ENCODE peak calls at places on chromosome 1, in seven cellular contexts. T is neural progenitor cell, G is heart right ventricle, H is lower leg skin, E is NB4, V is testis, J is AG10803. P is an unnamed sample.

GRCh38 chr1:11569954-11570353 is 84.3 kb downstream of the FBXO2 start:
- DNase-seq in T (no peak), G (no peak), H (no peak), E (no peak), V (no peak), J (no peak), P (no peak)

GRCh38 chr1:67708606-67709005 is 23.6 kb downstream of the GADD45A start:
- DNase-seq in T (no peak), G (no peak), H (no peak), E (no peak), V (no peak), J (no peak), P (no peak)

GRCh38 chr1:40078512-40079333 is 18.3 kb downstream of the PPT1 start:
- DNase-seq in T (peak), G (peak), H (no peak), E (peak), V (peak), J (peak), P (peak)

GRCh38 chr1:19484338-19484792 is 974 bp downstream of the CAPZB start:
- DNase-seq in T (peak), G (no peak), H (no peak), E (no peak), V (no peak), J (no peak), P (no peak)

GRCh38 chr1:226717256-226717909 is 21.7 kb downstream of the ITPKB start:
- DNase-seq in T (no peak), G (no peak), H (no peak), E (peak), V (no peak), J (no peak), P (no peak)

GRCh38 chr1:237961710-237962109 is 71.0 kb upstream of the ZP4 start:
- DNase-seq in T (no peak), G (no peak), H (no peak), E (no peak), V (no peak), J (no peak), P (no peak)

GRCh38 chr1:54623216-54624007 is at the start of gene FAM151A:
- DNase-seq in T (no peak), G (no peak), H (peak), E (no peak), V (no peak), J (no peak), P (no peak)

GRCh38 chr1:150282558-150282958 is 204 bp downstream of the CIART start:
- DNase-seq in T (no peak), G (no peak), H (peak), E (no peak), V (no peak), J (no peak), P (no peak)

GRCh38 chr1:18157352-18157751 is 49.8 kb downstream of the IGSF21 start:
- DNase-seq in T (no peak), G (no peak), H (no peak), E (no peak), V (no peak), J (no peak), P (no peak)

GRCh38 chr1:93471911-93472310 is 24.0 kb downstream of the FNBP1L start:
- DNase-seq in T (no peak), G (peak), H (no peak), E (no peak), V (no peak), J (peak), P (peak)

GRCh38 chr1:25485536-25486235 is 55.0 kb downstream of the MACO1 start:
- DNase-seq in T (no peak), G (no peak), H (no peak), E (peak), V (no peak), J (no peak), P (no peak)

GRCh38 chr1:84724128-84724860 is 34.0 kb upstream of the SSX2IP start:
- DNase-seq in T (peak), G (no peak), H (no peak), E (peak), V (peak), J (no peak), P (no peak)

GRCh38 chr1:38119000-38119399 is 72.4 kb upstream of the POU3F1 start:
- DNase-seq in T (no peak), G (no peak), H (no peak), E (no peak), V (no peak), J (no peak), P (no peak)

GRCh38 chr1:182974792-182975191 is 21.8 kb upstream of the SHCBP1L start:
- DNase-seq in T (peak), G (no peak), H (no peak), E (no peak), V (no peak), J (peak), P (no peak)

GRCh38 chr1:55898191-55898590 is 681.2 kb downstream of the PLPP3 start:
- DNase-seq in T (no peak), G (no peak), H (no peak), E (no peak), V (no peak), J (peak), P (peak)

GRCh38 chr1:234619794-234620247 is 9.8 kb upstream of the IRF2BP2 start:
- DNase-seq in T (no peak), G (no peak), H (no peak), E (peak), V (no peak), J (no peak), P (no peak)

GRCh38 chr1:56160916-56161315 is 418.4 kb downstream of the PLPP3 start:
- DNase-seq in T (no peak), G (no peak), H (no peak), E (no peak), V (no peak), J (no peak), P (no peak)

GRCh38 chr1:44276006-44276405 is 62.7 kb downstream of the DMAP1 start:
- DNase-seq in T (no peak), G (no peak), H (no peak), E (peak), V (no peak), J (peak), P (peak)

GRCh38 chr1:237759371-237759770 is 131.4 kb downstream of the ZP4 start:
- DNase-seq in T (no peak), G (no peak), H (no peak), E (no peak), V (no peak), J (no peak), P (no peak)

GRCh38 chr1:237471377-237471776 is 419.3 kb downstream of the ZP4 start:
- DNase-seq in T (no peak), G (no peak), H (no peak), E (peak), V (no peak), J (no peak), P (no peak)

GRCh38 chr1:7886346-7886745 is 33.5 kb upstream of the UTS2 start:
- DNase-seq in T (no peak), G (no peak), H (peak), E (no peak), V (no peak), J (peak), P (peak)

GRCh38 chr1:154706851-154707250 is 98.9 kb upstream of the ADAR start:
- DNase-seq in T (no peak), G (no peak), H (no peak), E (no peak), V (no peak), J (no peak), P (no peak)

GRCh38 chr1:154698320-154699096 is 90.5 kb upstream of the ADAR start:
- DNase-seq in T (peak), G (no peak), H (no peak), E (no peak), V (no peak), J (no peak), P (no peak)

GRCh38 chr1:154707901-154708514 is 100.0 kb upstream of the ADAR start:
- DNase-seq in T (no peak), G (no peak), H (no peak), E (no peak), V (no peak), J (no peak), P (no peak)

GRCh38 chr1:154705544-154705943 is 97.6 kb upstream of the ADAR start:
- DNase-seq in T (no peak), G (no peak), H (no peak), E (no peak), V (no peak), J (no peak), P (no peak)

GRCh38 chr1:154703207-154703606 is 95.2 kb upstream of the ADAR start:
- DNase-seq in T (peak), G (no peak), H (no peak), E (peak), V (no peak), J (no peak), P (peak)
- H3K4me3 ChIP-seq in T (no peak), G (no peak), H (no peak), E (no peak), V (no peak), J (no peak), P (no peak)

GRCh38 chr1:50415235-50416149 is 7.8 kb downstream of the DMRTA2 start:
- DNase-seq in T (peak), G (no peak), H (no peak), E (no peak), V (no peak), J (no peak), P (no peak)
- TF ChIP-seq CTCF in T (peak), G (no peak), H (no peak), E (no peak), V (no peak), J (no peak), P (no peak)

DNA sequence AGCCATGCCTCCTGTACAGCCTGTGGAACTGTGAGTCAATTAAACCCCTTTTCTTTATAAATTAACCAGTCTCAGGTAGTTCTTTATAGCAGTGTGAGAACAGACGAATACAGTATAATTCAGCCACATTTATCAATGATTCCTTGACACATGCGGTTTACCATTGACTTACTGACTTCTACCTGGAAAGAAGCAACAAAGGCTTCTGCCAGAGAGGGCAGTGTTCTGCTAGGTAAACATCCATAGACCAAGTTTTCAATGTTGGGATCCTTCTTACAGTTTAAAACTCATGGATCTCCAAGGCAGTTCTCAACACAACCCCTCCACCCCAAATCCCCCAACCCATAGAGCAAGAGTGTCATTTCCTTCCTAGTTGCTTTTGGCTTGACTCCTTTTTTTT is 150.6 kb downstream of the ZNF648 start:
- DNase-seq in T (peak), G (no peak), H (no peak), E (peak), V (no peak), J (no peak), P (no peak)
- H3K4me3 ChIP-seq in T (no peak), G (no peak), H (no peak), E (no peak), V (no peak), J (no peak), P (no peak)

GRCh38 chr1:239997515-239998311 is 94.0 kb upstream of the FMN2 start:
- DNase-seq in T (peak), G (no peak), H (no peak), E (no peak), V (no peak), J (no peak), P (no peak)
- TF ChIP-seq CTCF in T (peak), G (no peak), H (no peak), E (no peak), V (no peak), J (peak), P (no peak)

DNA sequence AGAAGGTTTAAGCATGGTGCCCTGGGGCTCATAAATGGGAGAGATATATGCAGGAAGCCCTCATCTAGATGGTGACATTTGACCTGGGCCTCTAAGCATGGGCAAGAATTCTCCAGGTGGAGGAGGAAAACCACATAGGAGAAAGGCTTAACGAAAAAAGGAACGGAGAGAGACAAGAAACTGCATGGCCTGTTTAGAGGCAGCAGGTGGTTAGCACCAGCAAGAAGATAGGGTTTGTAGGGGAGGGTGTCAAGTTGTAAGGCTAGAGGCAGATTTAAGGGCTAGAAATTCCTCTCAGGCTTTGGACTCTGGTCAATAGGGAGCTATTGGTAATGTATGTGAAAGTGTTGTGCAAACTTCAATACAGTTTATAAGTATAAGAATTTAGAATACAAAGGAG is 8.2 kb upstream of the MAPKAPK2 start:
- DNase-seq in T (no peak), G (no peak), H (no peak), E (no peak), V (no peak), J (no peak), P (no peak)
- H3K4me3 ChIP-seq in T (no peak), G (no peak), H (no peak), E (no peak), V (no peak), J (no peak), P (no peak)

GRCh38 chr1:203351037-203351625 is at the start of gene FMOD:
- DNase-seq in T (peak), G (peak), H (peak), E (peak), V (peak), J (peak), P (peak)
- TF ChIP-seq CTCF in T (peak), G (no peak), H (no peak), E (peak), V (no peak), J (peak), P (peak)

GRCh38 chr1:114397601-114398000 is 113.4 kb downstream of the TRIM33 start:
- DNase-seq in T (no peak), G (no peak), H (no peak), E (no peak), V (no peak), J (no peak), P (no peak)
- H3K4me3 ChIP-seq in T (no peak), G (no peak), H (no peak), E (no peak), V (no peak), J (no peak), P (no peak)

GRCh38 chr1:100394286-100394685 is 42.0 kb downstream of the CDC14A start:
- DNase-seq in T (no peak), G (no peak), H (no peak), E (no peak), V (no peak), J (no peak), P (no peak)

GRCh38 chr1:100398648-100399047 is 46.3 kb downstream of the CDC14A start:
- DNase-seq in T (no peak), G (no peak), H (no peak), E (no peak), V (no peak), J (no peak), P (no peak)

GRCh38 chr1:100400332-100400933 is 48.1 kb downstream of the CDC14A start:
- DNase-seq in T (peak), G (peak), H (no peak), E (peak), V (peak), J (no peak), P (peak)

GRCh38 chr1:100397681-100398080 is 45.4 kb downstream of the CDC14A start:
- DNase-seq in T (no peak), G (no peak), H (no peak), E (no peak), V (no peak), J (no peak), P (no peak)

DNA sequence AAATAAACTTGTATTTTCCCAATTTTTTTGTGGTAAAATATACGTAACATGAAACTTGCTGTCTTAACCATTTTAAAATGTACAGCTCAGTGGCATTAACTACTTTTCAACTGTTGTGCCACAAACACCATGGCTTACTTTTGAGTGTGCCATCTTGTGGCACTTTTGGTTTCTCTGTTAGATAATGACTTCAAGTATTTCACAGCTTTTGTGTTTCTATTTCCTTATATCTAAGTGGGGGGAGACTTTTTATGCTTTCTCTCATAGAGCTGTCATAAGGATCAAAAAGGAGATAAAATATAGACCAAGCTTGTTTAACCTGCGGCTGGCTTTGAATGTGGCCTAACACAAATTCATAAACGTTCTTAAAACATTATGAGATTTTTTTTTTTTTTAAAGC is 44.3 kb downstream of the CDC14A start:
- DNase-seq in T (no peak), G (no peak), H (no peak), E (no peak), V (no peak), J (no peak), P (no peak)
- TF ChIP-seq CTCF in T (no peak), G (no peak), H (no peak), E (no peak), V (no peak), J (no peak), P (no peak)

GRCh38 chr1:3073520-3074296 is 4.7 kb downstream of the PRDM16 start:
- DNase-seq in T (peak), G (no peak), H (no peak), E (no peak), V (no peak), J (no peak), P (no peak)
- H3K4me3 ChIP-seq in T (peak), G (peak), H (no peak), E (no peak), V (no peak), J (no peak), P (no peak)

GRCh38 chr1:9651565-9652378 is at the start of gene PIK3CD:
- DNase-seq in T (peak), G (no peak), H (no peak), E (peak), V (peak), J (peak), P (peak)
- TF ChIP-seq CTCF in T (no peak), G (no peak), H (no peak), E (no peak), V (no peak), J (no peak), P (no peak)

P was measured in fibroblast of pulmonary artery.